ENCODE peak calls at places on chromosomes 12 and 14, in eight cellular contexts. I, P, T, C, U, L, Q and J are unnamed samples. For H3K9me3, the result is how much of the 10 kb centered on the place peaks cover.

GRCh38 chr12:109523071-109523470 is 45.6 kb downstream of the UBE3B start:
- DNase-seq in I (no peak), P (no peak), T (no peak), C (no peak), U (no peak), L (peak), Q (no peak), J (no peak)

GRCh38 chr12:12476836-12477531 is 85.7 kb downstream of the DUSP16 start:
- DNase-seq in I (no peak), P (no peak), T (no peak), C (no peak), U (no peak), L (no peak), Q (no peak), J (no peak)

GRCh38 chr14:68520637-68521556 is 272.0 kb downstream of the ZFP36L1 start:
- DNase-seq in I (no peak), P (no peak), T (peak), C (no peak), U (no peak), L (peak), Q (no peak), J (peak)

GRCh38 chr12:130806574-130806973 is 32.5 kb downstream of the STX2 start:
- DNase-seq in I (no peak), P (no peak), T (no peak), C (no peak), U (no peak), L (no peak), Q (no peak), J (no peak)

GRCh38 chr14:102043251-102044025 is 43.4 kb downstream of the HSP90AA1 start:
- DNase-seq in I (no peak), P (no peak), T (no peak), C (no peak), U (no peak), L (no peak), Q (no peak), J (no peak)

GRCh38 chr12:6644903-6645302 is 2.3 kb downstream of the ACRBP start:
- DNase-seq in I (no peak), P (no peak), T (no peak), C (no peak), U (no peak), L (peak), Q (no peak), J (no peak)

GRCh38 chr14:100523536-100524025 is 63.6 kb downstream of the BEGAIN start:
- DNase-seq in I (no peak), P (no peak), T (peak), C (no peak), U (no peak), L (no peak), Q (no peak), J (no peak)

GRCh38 chr12:56255671-56256070 is 2.5 kb downstream of the ANKRD52 start:
- DNase-seq in I (no peak), P (no peak), T (no peak), C (no peak), U (no peak), L (peak), Q (no peak), J (no peak)

GRCh38 chr12:101828463-101829196 is 2.1 kb downstream of the GNPTAB start:
- DNase-seq in I (no peak), P (no peak), T (no peak), C (no peak), U (no peak), L (no peak), Q (peak), J (no peak)

GRCh38 chr14:89365071-89365801 is 51.8 kb downstream of the FOXN3 start:
- DNase-seq in I (no peak), P (peak), T (no peak), C (no peak), U (peak), L (no peak), Q (peak), J (no peak)

GRCh38 chr14:64522591-64523355 is 17.8 kb upstream of the HSPA2 start:
- DNase-seq in I (no peak), P (no peak), T (no peak), C (no peak), U (no peak), L (no peak), Q (peak), J (no peak)

GRCh38 chr14:68977741-68978549 is 1.2 kb downstream of the ACTN1 start:
- DNase-seq in I (peak), P (peak), T (peak), C (no peak), U (peak), L (peak), Q (no peak), J (peak)

GRCh38 chr12:8018666-8019581 is 13.6 kb upstream of the FOXJ2 start:
- DNase-seq in I (no peak), P (no peak), T (no peak), C (no peak), U (no peak), L (peak), Q (peak), J (no peak)

GRCh38 chr12:107748472-107748871 is 12.5 kb downstream of the PRDM4 start:
- DNase-seq in I (no peak), P (no peak), T (no peak), C (no peak), U (no peak), L (no peak), Q (no peak), J (no peak)

GRCh38 chr14:89792489-89793366 is 161.8 kb downstream of the EFCAB11 start:
- DNase-seq in I (no peak), P (no peak), T (no peak), C (no peak), U (no peak), L (no peak), Q (no peak), J (no peak)

GRCh38 chr12:102816816-102817434 is 100.1 kb downstream of the PAH start:
- DNase-seq in I (no peak), P (no peak), T (no peak), C (peak), U (no peak), L (no peak), Q (peak), J (no peak)

GRCh38 chr14:100535287-100536131 is 51.7 kb downstream of the BEGAIN start:
- DNase-seq in I (no peak), P (no peak), T (no peak), C (no peak), U (no peak), L (peak), Q (no peak), J (no peak)

GRCh38 chr12:31895449-31896150 is 63.6 kb upstream of the RESF1 start:
- DNase-seq in I (no peak), P (no peak), T (no peak), C (no peak), U (no peak), L (peak), Q (peak), J (no peak)

GRCh38 chr12:29012673-29013072 is 136.4 kb upstream of the FAR2 start:
- DNase-seq in I (no peak), P (no peak), T (no peak), C (no peak), U (no peak), L (no peak), Q (no peak), J (no peak)

GRCh38 chr12:76085159-76085868 is 829 bp upstream of the NAP1L1 start:
- DNase-seq in I (no peak), P (peak), T (no peak), C (no peak), U (peak), L (no peak), Q (peak), J (no peak)

GRCh38 chr12:6606331-6607131 is 648 bp downstream of the CHD4 start:
- DNase-seq in I (peak), P (peak), T (peak), C (no peak), U (peak), L (peak), Q (peak), J (peak)

GRCh38 chr12:109650808-109651207 is 62.8 kb upstream of the FAM222A start:
- DNase-seq in I (no peak), P (no peak), T (no peak), C (no peak), U (no peak), L (no peak), Q (no peak), J (no peak)

GRCh38 chr12:75913502-75914110 is 118.0 kb downstream of the PHLDA1 start:
- DNase-seq in I (no peak), P (no peak), T (no peak), C (no peak), U (no peak), L (no peak), Q (no peak), J (no peak)

GRCh38 chr12:92403210-92404175 is 257.8 kb upstream of the BTG1 start:
- DNase-seq in I (no peak), P (peak), T (no peak), C (no peak), U (peak), L (no peak), Q (peak), J (no peak)

GRCh38 chr12:133010657-133011297 is 24.6 kb downstream of the ZNF26 start:
- DNase-seq in I (no peak), P (no peak), T (no peak), C (no peak), U (no peak), L (no peak), Q (no peak), J (no peak)
- H3K9me3 ChIP-seq in I (half or more), P (half or more), T (under half), C (half or more), U (half or more), L (half or more), Q (under half), J (under half)

GRCh38 chr14:62432955-62433354 is 612.3 kb downstream of the KCNH5 start:
- DNase-seq in I (no peak), P (no peak), T (no peak), C (no peak), U (no peak), L (no peak), Q (no peak), J (no peak)
- H3K9me3 ChIP-seq in I (under half), P (under half), T (under half), C (under half), U (under half), L (half or more), Q (under half), J (under half)

DNA sequence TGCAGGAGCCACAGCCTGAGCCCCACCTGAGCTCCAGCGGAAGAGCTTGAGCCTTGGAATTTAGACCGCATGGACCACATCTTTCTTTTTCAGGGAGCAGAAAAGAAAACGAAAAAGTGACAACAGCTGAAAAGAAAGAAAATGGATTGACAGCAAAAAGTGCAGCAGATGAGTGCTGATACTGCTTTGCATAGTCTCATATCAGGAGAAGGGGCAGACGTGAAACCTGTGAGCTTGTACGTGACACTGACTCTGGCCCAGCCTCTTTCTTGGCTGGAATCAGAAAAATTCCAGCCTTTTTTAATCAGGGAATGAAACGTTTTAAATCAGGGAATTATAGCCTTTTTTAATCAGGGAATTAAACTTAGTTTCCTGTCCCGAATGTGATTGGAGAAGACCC is 1296.5 kb downstream of the TMEM121 start:
- DNase-seq in I (no peak), P (no peak), T (no peak), C (no peak), U (no peak), L (no peak), Q (no peak), J (no peak)
- H3K9me3 ChIP-seq in I (under half), P (under half), T (under half), C (under half), U (under half), L (half or more), Q (under half), J (under half)

GRCh38 chr14:94020267-94020666 is 5.9 kb upstream of the OTUB2 start:
- DNase-seq in I (no peak), P (peak), T (no peak), C (no peak), U (no peak), L (no peak), Q (no peak), J (no peak)
- H3K9me3 ChIP-seq in I (under half), P (under half), T (under half), C (under half), U (under half), L (under half), Q (under half), J (under half)

DNA sequence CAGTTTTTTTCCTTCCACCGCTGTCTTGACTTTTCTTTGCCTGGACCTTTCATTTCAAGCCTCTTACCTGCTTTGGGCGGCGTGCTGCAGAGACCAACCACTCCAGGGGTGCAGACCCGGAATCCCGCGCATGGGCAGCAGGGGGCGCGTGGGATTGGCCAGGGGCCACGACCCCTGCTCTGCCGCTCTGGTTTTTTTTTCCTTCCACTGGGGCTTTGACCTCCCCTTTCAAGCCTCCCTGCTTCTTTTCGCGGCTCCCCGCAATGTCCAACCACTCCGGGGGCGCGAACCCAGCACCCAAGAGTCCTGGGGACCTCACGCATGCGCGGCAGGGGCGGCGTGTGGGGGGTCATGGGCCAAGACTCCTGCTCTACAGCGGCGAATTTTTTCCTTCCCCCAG is 325.1 kb downstream of the ALG10 start:
- DNase-seq in I (no peak), P (no peak), T (no peak), C (no peak), U (no peak), L (peak), Q (no peak), J (no peak)
- H3K9me3 ChIP-seq in I (under half), P (under half), T (under half), C (under half), U (under half), L (under half), Q (under half), J (under half)

GRCh38 chr12:34393821-34394150 is 371.5 kb downstream of the ALG10 start:
- DNase-seq in I (no peak), P (no peak), T (no peak), C (no peak), U (no peak), L (no peak), Q (no peak), J (no peak)
- H3K9me3 ChIP-seq in I (under half), P (under half), T (under half), C (under half), U (under half), L (under half), Q (under half), J (under half)

DNA sequence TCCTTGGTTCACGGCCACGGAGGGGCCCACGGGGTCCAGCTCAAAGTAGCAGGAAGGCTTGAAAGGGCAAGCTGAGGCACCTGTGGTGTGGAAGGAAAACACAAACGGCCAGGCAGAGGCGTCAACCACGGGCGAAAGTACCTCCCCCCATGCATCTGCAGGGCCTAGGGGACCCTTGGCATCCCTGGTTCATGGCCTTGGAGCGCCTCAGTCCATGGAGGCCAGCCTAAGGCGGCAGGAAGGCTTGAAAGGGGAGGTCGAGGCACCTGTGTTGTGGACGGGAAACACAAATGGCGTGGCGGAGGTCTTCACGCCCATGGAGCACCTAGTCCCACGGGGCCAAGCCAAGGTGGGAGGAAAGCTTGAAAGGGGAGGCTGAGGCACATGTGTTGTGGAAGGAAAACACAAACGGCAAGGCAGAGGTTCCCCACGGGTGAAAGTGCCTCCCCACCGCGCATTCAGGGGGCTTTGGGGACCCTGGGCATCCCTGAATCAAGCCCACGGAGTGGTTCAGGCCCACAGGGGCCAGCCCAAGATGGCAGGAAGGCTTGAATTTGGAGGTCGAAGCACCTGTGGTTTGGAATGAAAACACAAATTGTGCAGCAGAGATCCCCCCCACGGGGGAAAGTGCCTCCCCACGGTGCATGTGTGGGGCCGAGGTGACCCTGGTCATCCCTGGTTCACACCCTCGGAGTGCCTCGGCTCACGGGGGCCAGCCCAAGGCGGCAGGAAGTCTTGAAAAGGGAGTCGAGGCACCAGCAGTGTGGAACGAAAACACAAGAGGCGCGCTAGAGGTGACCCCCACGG is 380.8 kb downstream of the ALG10 start:
- DNase-seq in I (no peak), P (no peak), T (peak), C (no peak), U (no peak), L (peak), Q (no peak), J (peak)
- H3K9me3 ChIP-seq in I (under half), P (under half), T (under half), C (under half), U (under half), L (under half), Q (under half), J (under half)